ENCODE peak calls at places on chromosomes 4 and X, in ten cellular contexts. I, P, K, L, A, M, G, W, N and J are unnamed samples.

GRCh38 chr4:68326146-68326545 is 23.7 kb downstream of the YTHDC1 start:
- DNase-seq in I (no peak), P (no peak), K (no peak), L (no peak), A (no peak), M (no peak), G (no peak), W (no peak), N (no peak), J (no peak)

GRCh38 chr4:56698329-56698728 is 17.2 kb upstream of the HOPX start:
- DNase-seq in I (peak), P (peak), K (peak), L (no peak), A (peak), M (no peak), G (no peak), W (no peak), N (no peak), J (no peak)

GRCh38 chr4:42600578-42600977 is 56.3 kb downstream of the ATP8A1 start:
- DNase-seq in I (no peak), P (no peak), K (no peak), L (peak), A (no peak), M (peak), G (no peak), W (no peak), N (peak), J (no peak)

GRCh38 chrX:253451-254297 is 27.5 kb upstream of the PLCXD1 start:
- DNase-seq in I (no peak), P (no peak), K (no peak), L (no peak), A (peak), M (no peak), G (no peak), W (no peak), N (no peak), J (no peak)

GRCh38 chrX:39652336-39652735 is 445.4 kb downstream of the BCOR start:
- DNase-seq in I (no peak), P (no peak), K (no peak), L (peak), A (no peak), M (peak), G (no peak), W (peak), N (peak), J (peak)

GRCh38 chrX:9339603-9340569 is 125.0 kb upstream of the TBL1X start:
- DNase-seq in I (no peak), P (no peak), K (peak), L (no peak), A (no peak), M (no peak), G (no peak), W (peak), N (no peak), J (no peak)

GRCh38 chr4:165677081-165677480 is 196.0 kb upstream of the TLL1 start:
- DNase-seq in I (no peak), P (no peak), K (no peak), L (no peak), A (no peak), M (no peak), G (no peak), W (no peak), N (no peak), J (no peak)

GRCh38 chrX:29478336-29479069 is 736.9 kb upstream of the MAGEB2 start:
- DNase-seq in I (no peak), P (peak), K (peak), L (peak), A (no peak), M (peak), G (no peak), W (peak), N (peak), J (peak)

GRCh38 chr4:188005561-188005960 is 10.0 kb downstream of the ZFP42 start:
- DNase-seq in I (no peak), P (no peak), K (no peak), L (no peak), A (no peak), M (no peak), G (no peak), W (no peak), N (no peak), J (no peak)

GRCh38 chr4:80790152-80790551 is 240.4 kb upstream of the BMP3 start:
- DNase-seq in I (no peak), P (no peak), K (no peak), L (no peak), A (no peak), M (no peak), G (no peak), W (no peak), N (no peak), J (no peak)

GRCh38 chr4:98996056-98996941 is 778 bp downstream of the METAP1 start:
- DNase-seq in I (no peak), P (peak), K (peak), L (no peak), A (no peak), M (peak), G (no peak), W (peak), N (peak), J (no peak)

GRCh38 chr4:55947912-55948725 is 626 bp upstream of the CEP135 start:
- DNase-seq in I (no peak), P (peak), K (peak), L (no peak), A (no peak), M (peak), G (peak), W (no peak), N (peak), J (peak)

GRCh38 chr4:168634276-168634802 is 137.5 kb downstream of the PALLD start:
- DNase-seq in I (no peak), P (peak), K (peak), L (no peak), A (no peak), M (no peak), G (peak), W (no peak), N (no peak), J (peak)

GRCh38 chr4:5965225-5965624 is 53.0 kb downstream of the C4orf50 start:
- DNase-seq in I (no peak), P (no peak), K (no peak), L (no peak), A (peak), M (no peak), G (no peak), W (no peak), N (no peak), J (no peak)

GRCh38 chr4:112552668-112553067 is 36.7 kb upstream of the NEUROG2 start:
- DNase-seq in I (no peak), P (peak), K (peak), L (no peak), A (no peak), M (no peak), G (peak), W (no peak), N (no peak), J (no peak)

GRCh38 chrX:77785400-77785745 is 643 bp downstream of the ATRX start:
- DNase-seq in I (peak), P (peak), K (peak), L (no peak), A (no peak), M (peak), G (no peak), W (no peak), N (no peak), J (no peak)

GRCh38 chr4:66475596-66475995 is 805.3 kb upstream of the EPHA5 start:
- DNase-seq in I (no peak), P (no peak), K (no peak), L (no peak), A (no peak), M (peak), G (no peak), W (peak), N (no peak), J (no peak)

GRCh38 chr4:101346562-101347266 is 612 bp downstream of the PPP3CA start:
- DNase-seq in I (no peak), P (peak), K (peak), L (peak), A (peak), M (peak), G (no peak), W (peak), N (peak), J (no peak)

GRCh38 chr4:158996669-158997074 is 106.2 kb upstream of the RAPGEF2 start:
- DNase-seq in I (peak), P (peak), K (peak), L (no peak), A (no peak), M (no peak), G (peak), W (no peak), N (no peak), J (no peak)

GRCh38 chr4:100299441-100299840 is 109.2 kb upstream of the DDIT4L start:
- DNase-seq in I (no peak), P (peak), K (no peak), L (no peak), A (no peak), M (no peak), G (no peak), W (no peak), N (no peak), J (no peak)

GRCh38 chr4:8242782-8243556 is 26.6 kb upstream of the HTRA3 start:
- DNase-seq in I (no peak), P (no peak), K (no peak), L (no peak), A (no peak), M (no peak), G (no peak), W (no peak), N (no peak), J (no peak)

GRCh38 chr4:104589264-104589868 is 94.7 kb upstream of the CXXC4 start:
- DNase-seq in I (peak), P (no peak), K (peak), L (no peak), A (no peak), M (no peak), G (no peak), W (no peak), N (no peak), J (no peak)

GRCh38 chrX:40471965-40472648 is 108.7 kb upstream of the ATP6AP2 start:
- DNase-seq in I (peak), P (peak), K (peak), L (no peak), A (peak), M (peak), G (no peak), W (peak), N (peak), J (peak)

GRCh38 chr4:14520171-14520570 is 482.1 kb upstream of the CPEB2 start:
- DNase-seq in I (no peak), P (peak), K (peak), L (no peak), A (no peak), M (no peak), G (peak), W (no peak), N (no peak), J (no peak)

GRCh38 chrX:154368630-154369452 is 5.6 kb downstream of the FLNA start:
- DNase-seq in I (no peak), P (peak), K (peak), L (no peak), A (peak), M (peak), G (peak), W (peak), N (peak), J (peak)

GRCh38 chr4:52015366-52015765 is 4.8 kb downstream of the LRRC66 start:
- DNase-seq in I (no peak), P (no peak), K (peak), L (no peak), A (no peak), M (no peak), G (no peak), W (no peak), N (no peak), J (no peak)

GRCh38 chr4:53039741-53040458 is 177.8 kb downstream of the RASL11B start:
- DNase-seq in I (no peak), P (no peak), K (no peak), L (no peak), A (no peak), M (no peak), G (no peak), W (no peak), N (no peak), J (no peak)